ENCODE peak calls at places on chromosome 11, in five cellular contexts. I is NCI-H1092; N is activated naive CD4-positive, alpha-beta T cell; J is T-helper 2 cell; C is mesothelial cell of epicardium. U is an unnamed sample.

GRCh38 chr11:36550385-36551115 is 17.3 kb upstream of the RAG1 start:
- DNase-seq in I (no peak), N (no peak), J (no peak), C (no peak), U (no peak)

GRCh38 chr11:75471134-75471943 is 38.3 kb upstream of the KLHL35 start:
- DNase-seq in I (no peak), N (no peak), J (no peak), C (no peak), U (no peak)

GRCh38 chr11:91851908-91852307 is 372.7 kb upstream of the FAT3 start:
- DNase-seq in I (no peak), N (no peak), J (no peak), C (no peak), U (no peak)

GRCh38 chr11:120432056-120433018 is 79.2 kb upstream of the GRIK4 start:
- DNase-seq in I (no peak), N (no peak), J (no peak), C (no peak), U (no peak)

GRCh38 chr11:128240546-128240945 is 346.8 kb downstream of the ETS1 start:
- DNase-seq in I (no peak), N (no peak), J (no peak), C (no peak), U (no peak)

GRCh38 chr11:42657169-42657568 is 654.6 kb upstream of the API5 start:
- DNase-seq in I (no peak), N (no peak), J (no peak), C (no peak), U (no peak)

GRCh38 chr11:68954970-68955958 is 25.5 kb downstream of the MRGPRD start:
- DNase-seq in I (no peak), N (no peak), J (no peak), C (no peak), U (no peak)

GRCh38 chr11:43825217-43825816 is 55.3 kb upstream of the ALKBH3 start:
- DNase-seq in I (no peak), N (no peak), J (no peak), C (no peak), U (no peak)

GRCh38 chr11:5364214-5364613 is 12.9 kb downstream of the OR51B6 start:
- DNase-seq in I (no peak), N (no peak), J (no peak), C (no peak), U (no peak)

GRCh38 chr11:68127791-68128681 is 6.8 kb upstream of the CHKA start:
- DNase-seq in I (no peak), N (no peak), J (no peak), C (peak), U (no peak)

GRCh38 chr11:72631806-72632731 is 42.2 kb downstream of the PDE2A start:
- DNase-seq in I (peak), N (no peak), J (no peak), C (no peak), U (no peak)

GRCh38 chr11:43687120-43687791 is 6.7 kb downstream of the HSD17B12 start:
- DNase-seq in I (no peak), N (no peak), J (no peak), C (no peak), U (no peak)

GRCh38 chr11:91421586-91421985 is 803.0 kb upstream of the FAT3 start:
- DNase-seq in I (no peak), N (no peak), J (no peak), C (no peak), U (no peak)

GRCh38 chr11:72002841-72003775 is 4.4 kb downstream of the IL18BP start:
- DNase-seq in I (no peak), N (no peak), J (no peak), C (no peak), U (no peak)

GRCh38 chr11:40134820-40135219 is 1324.6 kb downstream of the LRRC4C start:
- DNase-seq in I (no peak), N (no peak), J (no peak), C (no peak), U (no peak)

GRCh38 chr11:80722616-80723015 is 1281.8 kb upstream of the TENM4 start:
- DNase-seq in I (no peak), N (no peak), J (no peak), C (no peak), U (no peak)

GRCh38 chr11:36622431-36623136 is 24.5 kb upstream of the RAG2 start:
- DNase-seq in I (no peak), N (no peak), J (no peak), C (no peak), U (peak)

U was measured in NCI-H1930.